ENCODE peak calls at places on chromosomes 3 and 15, in eight cellular contexts. F, O, S, H, D, U, C and R are unnamed samples.

GRCh38 chr15:74319596-74320357 is 47.7 kb downstream of the CYP11A1 start:
- DNase-seq in H (no peak), C (no peak), S (no peak), U (no peak), O (no peak), D (no peak), F (no peak), R (no peak)

GRCh38 chr15:88509321-88509720 is 37.2 kb downstream of the DET1 start:
- DNase-seq in S (no peak), C (no peak), H (no peak), D (no peak), O (no peak), F (no peak), U (no peak), R (no peak)

GRCh38 chr15:93997071-93997658 is 234.2 kb upstream of the MCTP2 start:
- DNase-seq in U (no peak), S (no peak), D (no peak), C (peak), H (no peak), F (peak), O (peak), R (no peak)

GRCh38 chr3:184175506-184175905 is 851 bp downstream of the AP2M1 start:
- DNase-seq in U (no peak), F (no peak), D (no peak), O (no peak), C (no peak), S (no peak), H (no peak), R (no peak)

GRCh38 chr3:103926936-103927335 is 1439.8 kb upstream of the ALCAM start:
- DNase-seq in F (no peak), S (no peak), U (no peak), H (no peak), D (no peak), O (no peak), C (no peak), R (no peak)

GRCh38 chr3:194696702-194697101 is 11.0 kb downstream of the FAM43A start:
- DNase-seq in D (no peak), S (no peak), O (no peak), C (no peak), F (no peak), U (no peak), H (no peak), R (no peak)

GRCh38 chr3:21718161-21718765 is 32.7 kb downstream of the ZNF385D start:
- DNase-seq in S (no peak), C (no peak), O (peak), H (no peak), U (no peak), F (no peak), D (no peak), R (no peak)

GRCh38 chr15:29880341-29880740 is 58.1 kb upstream of the TJP1 start:
- DNase-seq in H (no peak), C (no peak), O (no peak), F (no peak), S (no peak), U (no peak), D (no peak), R (no peak)

GRCh38 chr3:155202626-155203025 is 90.9 kb downstream of the STRIT1 start:
- DNase-seq in F (no peak), O (peak), D (no peak), H (no peak), S (no peak), C (no peak), U (no peak), R (no peak)

GRCh38 chr3:102057781-102058421 is 208.6 kb downstream of the NFKBIZ start:
- DNase-seq in S (no peak), O (no peak), U (no peak), D (no peak), H (no peak), F (no peak), C (no peak), R (no peak)

GRCh38 chr15:62462721-62463120 is 297.6 kb upstream of the C2CD4B start:
- DNase-seq in H (no peak), U (no peak), S (no peak), O (no peak), F (no peak), D (no peak), C (no peak), R (peak)

GRCh38 chr3:146658841-146659240 is 53.7 kb upstream of the PLSCR5 start:
- DNase-seq in U (no peak), S (no peak), D (no peak), C (no peak), H (no peak), O (no peak), F (no peak), R (no peak)

GRCh38 chr3:151804267-151804666 is 9.6 kb upstream of the AADAC start:
- DNase-seq in F (no peak), U (no peak), D (no peak), H (no peak), O (no peak), C (no peak), S (no peak), R (no peak)

GRCh38 chr3:154971341-154971740 is 108.8 kb upstream of the MME start:
- DNase-seq in S (no peak), U (no peak), F (no peak), D (no peak), O (peak), H (no peak), C (no peak), R (no peak)

GRCh38 chr3:102141096-102141912 is 292.0 kb downstream of the NFKBIZ start:
- DNase-seq in C (no peak), F (no peak), O (peak), D (no peak), S (no peak), U (no peak), H (no peak), R (no peak)

GRCh38 chr3:45927881-45928280 is 15.4 kb upstream of the CXCR6 start:
- DNase-seq in D (no peak), U (no peak), F (no peak), C (no peak), O (peak), S (no peak), H (no peak), R (no peak)

DNA sequence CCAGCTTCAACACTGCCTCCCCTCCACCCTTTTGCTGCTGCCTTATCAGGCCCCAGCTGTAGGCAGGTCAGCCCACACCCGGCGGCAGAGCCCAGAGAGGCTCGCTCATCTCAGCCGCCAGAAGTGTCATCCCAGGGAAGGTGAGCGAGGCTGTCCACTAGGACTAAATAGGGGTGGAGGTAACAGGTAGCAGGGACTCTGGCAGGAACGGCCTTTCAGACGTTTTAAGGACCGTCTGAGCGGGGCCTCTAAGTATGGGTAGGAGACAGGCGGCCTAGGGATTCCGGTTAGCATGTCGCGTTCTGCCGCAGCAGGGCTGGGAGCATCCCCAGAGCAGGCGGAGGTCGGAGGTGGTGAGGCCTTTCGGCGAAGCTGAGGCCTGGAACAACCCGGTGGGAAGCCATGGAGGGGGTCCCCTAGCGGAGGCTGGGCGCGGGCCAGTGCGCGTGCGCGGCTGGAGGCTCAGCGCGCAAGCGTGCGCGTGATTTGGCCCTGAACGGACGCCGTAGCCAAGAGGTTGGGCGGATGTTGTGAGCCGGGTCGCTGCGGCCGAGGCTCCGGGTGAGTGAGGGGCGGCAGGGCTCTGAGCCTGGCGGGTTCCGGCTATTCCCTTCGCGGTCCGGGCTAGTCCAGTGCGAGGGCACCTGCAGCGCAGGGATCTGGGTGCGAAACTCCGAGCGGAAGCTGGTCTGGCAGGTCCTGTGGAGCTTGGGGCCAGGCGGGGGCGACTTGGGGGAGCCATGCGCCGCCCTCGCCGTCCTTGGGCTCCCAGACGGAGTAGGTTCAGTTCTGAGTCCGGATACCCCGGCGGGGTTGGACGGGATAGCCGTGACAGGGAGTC is at the start of the genes MST1 and RNF123:
- DNase-seq in F (peak), S (peak), O (peak), U (no peak), C (peak), D (peak), H (peak), R (peak)
- TF ChIP-seq POLR2A in F (peak), S (peak), O (no peak), U (no peak), C (peak), D (no peak), H (no peak), R (peak)

DNA sequence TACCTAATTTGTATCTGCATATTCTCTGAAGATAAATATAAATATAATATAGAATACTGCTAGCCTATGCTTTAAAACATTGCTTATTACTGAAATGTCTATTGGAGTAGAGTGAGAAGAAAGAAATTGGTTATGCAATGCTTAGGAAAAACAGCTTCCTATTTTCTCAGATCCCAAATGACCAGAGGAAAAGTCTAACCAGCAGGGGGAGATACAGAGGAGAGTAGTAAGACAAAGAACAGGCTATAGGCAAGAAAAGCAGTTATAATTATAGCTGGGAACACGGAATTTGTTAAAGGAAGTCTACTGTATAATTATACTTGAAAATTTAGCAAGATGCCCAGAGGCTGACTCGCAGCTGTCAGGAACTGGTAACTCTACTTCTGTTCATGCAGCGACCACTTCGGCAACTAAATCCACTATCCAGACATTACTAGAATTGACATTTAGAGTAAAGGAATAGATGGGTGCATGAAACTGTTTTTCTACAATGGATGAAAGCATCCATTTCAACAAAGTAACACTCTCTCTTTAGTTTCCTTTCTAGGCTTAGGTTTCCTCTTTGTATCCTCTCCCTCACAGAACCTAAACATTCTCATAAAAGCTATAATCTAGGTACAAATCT is 97.2 kb downstream of the TBC1D5 start:
- DNase-seq in H (no peak), U (no peak), D (no peak), C (peak), S (no peak), F (peak), O (peak), R (no peak)
- TF ChIP-seq CTCF in H (peak), U (peak), D (peak), C (peak), S (peak), F (peak), O (peak), R (peak)

GRCh38 chr15:78929536-78930264 is 15.1 kb downstream of the CTSH start:
- DNase-seq in S (no peak), C (no peak), O (no peak), D (no peak), F (no peak), H (peak), U (no peak), R (no peak)
- TF ChIP-seq POLR2A in S (no peak), C (no peak), O (no peak), D (no peak), F (no peak), H (no peak), U (no peak), R (no peak)

GRCh38 chr3:197456271-197457091 is 99.3 kb downstream of the BDH1 start:
- DNase-seq in U (no peak), S (peak), H (peak), F (peak), D (peak), O (peak), C (peak), R (peak)

GRCh38 chr3:197460002-197460401 is 95.8 kb downstream of the BDH1 start:
- DNase-seq in S (no peak), F (no peak), O (no peak), H (no peak), C (no peak), D (no peak), U (no peak), R (no peak)

GRCh38 chr3:197460639-197461038 is 95.1 kb downstream of the BDH1 start:
- DNase-seq in C (no peak), F (no peak), U (no peak), D (no peak), O (no peak), S (no peak), H (no peak), R (no peak)

GRCh38 chr3:197458906-197459470 is 96.8 kb downstream of the BDH1 start:
- DNase-seq in O (no peak), F (no peak), C (no peak), H (no peak), S (no peak), D (no peak), U (no peak), R (no peak)

GRCh38 chr3:197458179-197458707 is 97.5 kb downstream of the BDH1 start:
- DNase-seq in F (peak), C (no peak), S (no peak), O (peak), D (peak), H (no peak), U (no peak), R (no peak)
- TF ChIP-seq CTCF in F (peak), C (no peak), S (no peak), O (peak), D (peak), H (no peak), U (peak), R (peak)

GRCh38 chr3:62955126-62955525 is 79.9 kb upstream of the CADPS start:
- DNase-seq in U (no peak), S (no peak), O (no peak), F (no peak), D (no peak), C (no peak), H (no peak), R (no peak)

GRCh38 chr3:62954579-62954978 is 79.4 kb upstream of the CADPS start:
- DNase-seq in U (no peak), D (no peak), F (no peak), O (no peak), C (no peak), H (no peak), S (no peak), R (no peak)

GRCh38 chr3:62951037-62951613 is 75.9 kb upstream of the CADPS start:
- DNase-seq in U (no peak), F (no peak), C (no peak), O (no peak), D (no peak), H (no peak), S (no peak), R (no peak)

DNA sequence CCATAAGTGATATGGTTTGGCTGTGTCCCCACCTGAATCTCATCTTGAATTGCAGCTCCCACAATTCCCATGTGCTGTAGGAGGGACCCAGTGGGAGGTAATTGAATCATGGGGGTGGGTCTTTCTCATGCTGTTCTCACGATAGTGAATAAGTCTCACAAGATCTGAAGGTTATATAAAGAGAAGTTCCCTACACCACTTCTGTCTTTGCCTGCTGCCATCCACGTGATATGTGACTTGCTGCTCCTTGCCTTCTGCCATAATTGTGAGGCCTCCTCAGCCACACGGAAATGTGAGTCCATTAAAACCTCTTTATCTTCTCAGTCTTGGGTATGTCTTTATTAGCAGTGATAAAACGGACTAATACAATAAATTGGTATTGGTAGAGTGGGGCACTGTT is 75.0 kb upstream of the CADPS start:
- DNase-seq in D (no peak), U (no peak), O (no peak), H (no peak), F (no peak), S (no peak), C (no peak), R (no peak)
- TF ChIP-seq POLR2A in D (no peak), U (no peak), O (no peak), H (no peak), F (no peak), S (no peak), C (no peak), R (no peak)

DNA sequence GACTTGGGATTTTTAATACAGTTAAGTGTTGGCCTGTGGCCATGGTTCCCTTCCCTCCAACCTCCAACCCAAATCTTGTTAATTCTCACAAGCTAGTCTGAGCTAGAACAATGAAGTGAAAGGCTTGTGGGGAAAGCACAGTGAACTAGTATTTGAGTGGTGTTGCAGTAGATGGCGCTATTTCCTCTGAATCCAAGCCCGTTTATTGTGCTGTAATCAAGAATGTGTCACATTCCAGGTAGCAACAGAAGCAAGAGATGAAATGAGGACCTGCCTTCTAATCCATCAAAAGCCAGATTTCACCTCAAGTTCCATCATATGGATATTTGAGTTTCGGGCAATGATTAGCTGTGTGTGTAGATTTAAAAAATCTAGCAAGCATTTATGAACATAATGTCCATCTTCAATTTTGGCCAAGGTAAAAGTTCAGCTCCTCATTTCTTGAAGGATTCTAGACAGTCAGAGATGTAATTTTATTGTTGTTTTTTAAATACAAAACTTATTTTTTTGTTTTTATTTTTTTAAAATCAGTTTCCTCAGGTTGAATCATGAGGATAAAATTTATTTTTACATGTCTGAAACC is 160.7 kb downstream of the SQOR start:
- DNase-seq in S (no peak), C (no peak), O (peak), U (no peak), F (peak), H (no peak), D (peak), R (no peak)
- TF ChIP-seq CTCF in S (peak), C (no peak), O (peak), U (peak), F (peak), H (peak), D (peak), R (peak)

GRCh38 chr3:196431193-196432136 is 762 bp downstream of the UBXN7 start:
- DNase-seq in O (peak), F (peak), S (peak), C (peak), D (no peak), H (no peak), U (no peak), R (peak)
- TF ChIP-seq POLR2A in O (no peak), F (no peak), S (peak), C (no peak), D (no peak), H (no peak), U (no peak), R (no peak)

DNA sequence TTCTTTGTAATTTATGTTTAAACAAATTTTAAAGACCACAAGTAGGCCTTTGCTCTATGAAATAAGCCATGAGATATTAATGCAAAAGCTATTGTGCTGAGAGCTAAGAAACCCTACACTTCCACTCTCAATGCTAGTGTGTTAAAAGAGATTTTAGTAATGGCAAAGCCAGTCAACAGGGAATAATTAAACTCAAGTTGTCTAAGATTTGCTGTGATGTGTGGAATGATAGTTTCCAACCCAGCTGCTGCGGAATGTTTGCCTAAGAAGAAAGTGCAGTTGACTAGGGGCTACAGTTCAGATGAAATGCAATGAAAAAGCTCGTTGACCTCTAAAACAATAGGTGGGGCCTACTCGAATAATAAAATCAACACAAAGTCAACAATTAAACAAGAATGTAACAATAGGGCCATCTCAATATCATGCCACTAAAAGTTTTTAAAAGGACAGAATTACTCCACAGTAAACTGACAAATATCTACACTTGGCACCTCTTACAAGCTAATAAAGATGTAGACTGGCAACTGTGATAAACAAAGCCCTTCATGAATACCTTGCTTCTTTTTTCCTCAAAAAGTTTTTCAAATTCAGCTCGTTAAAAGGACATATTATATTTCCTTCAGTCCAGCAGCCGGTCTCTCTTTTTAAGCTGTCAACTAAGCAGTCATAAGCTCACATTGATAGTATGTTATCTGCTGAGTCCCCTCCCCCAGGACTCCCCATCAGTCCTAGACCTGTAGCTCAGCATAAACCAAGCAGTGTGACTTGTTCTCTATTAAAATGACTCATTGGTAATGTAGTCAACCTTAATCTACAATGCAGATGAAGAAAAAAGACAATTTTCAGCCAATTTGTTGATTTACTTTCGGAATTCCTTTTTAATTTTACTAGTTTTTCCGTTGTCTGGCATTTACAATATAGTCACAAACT is 484.1 kb downstream of the MECOM start:
- DNase-seq in O (peak), S (no peak), D (no peak), C (no peak), H (no peak), F (no peak), U (no peak), R (no peak)
- TF ChIP-seq CTCF in O (no peak), S (no peak), D (no peak), C (no peak), H (no peak), F (no peak), U (no peak), R (no peak)

DNA sequence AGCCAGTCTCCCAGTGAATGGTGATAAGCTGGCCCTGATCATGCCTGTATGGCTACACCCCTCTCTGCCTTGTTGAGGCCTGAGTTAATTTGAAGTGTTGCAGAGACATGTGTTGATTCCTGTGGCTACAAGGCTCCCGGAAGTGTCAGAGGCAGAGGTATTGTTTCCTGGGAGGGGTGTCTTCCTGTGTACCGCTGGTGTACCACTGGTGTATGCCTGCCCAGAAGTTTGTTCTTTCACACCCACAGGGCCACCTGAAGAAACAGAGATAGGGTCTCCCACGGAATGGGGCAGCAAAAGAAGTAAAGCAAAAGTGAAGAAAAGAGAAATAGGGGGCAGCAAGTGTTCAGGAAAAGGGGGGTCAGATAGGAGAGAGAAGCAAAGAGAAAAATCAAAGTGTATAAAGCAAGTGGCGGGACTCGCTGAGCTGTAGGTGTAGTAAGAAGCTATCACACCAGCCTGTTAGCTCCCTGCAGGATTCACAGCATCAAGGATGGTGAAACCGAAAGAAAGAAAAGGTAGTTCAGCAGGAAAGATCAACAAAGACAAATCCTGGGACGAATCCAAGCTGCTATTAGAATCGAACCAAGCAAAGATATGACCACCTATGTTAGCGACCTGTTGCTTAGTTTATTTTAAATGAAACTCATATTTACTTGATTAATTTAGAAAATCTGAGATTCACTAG is 36.6 kb upstream of the CD47 start:
- DNase-seq in U (no peak), D (no peak), H (no peak), O (no peak), S (no peak), C (no peak), F (no peak), R (no peak)
- TF ChIP-seq POLR2A in U (no peak), D (no peak), H (no peak), O (no peak), S (no peak), C (no peak), F (no peak), R (no peak)